ENCODE peak calls at places on chromosomes 1 and 21, in eight cellular contexts. One of them, this sample, is unnamed.

GRCh38 chr1:151309851-151310323 is 17.3 kb downstream of the PI4KB start:
- DNase-seq in type B pancreatic cell: no peak
- DNase-seq in uterus: no peak
- DNase-seq in AG09319: no peak
- DNase-seq in transverse colon: no peak
- DNase-seq in sigmoid colon: peak; percentile 75
- DNase-seq in GM06990: no peak
- DNase-seq in epithelial cell of esophagus: no peak
- DNase-seq in this sample: no peak

GRCh38 chr1:86773331-86774288 is 69.2 kb downstream of the SH3GLB1 start:
- DNase-seq in type B pancreatic cell: no peak
- DNase-seq in uterus: no peak
- DNase-seq in AG09319: no peak
- DNase-seq in transverse colon: no peak
- DNase-seq in sigmoid colon: no peak
- DNase-seq in GM06990: no peak
- DNase-seq in epithelial cell of esophagus: peak; percentile 69
- DNase-seq in this sample: no peak

GRCh38 chr21:32256873-32257620 is 21.8 kb downstream of the MIS18A start:
- DNase-seq in type B pancreatic cell: no peak
- DNase-seq in uterus: peak; percentile 84
- DNase-seq in AG09319: peak; percentile 67
- DNase-seq in transverse colon: peak; percentile 53
- DNase-seq in sigmoid colon: peak; percentile 89
- DNase-seq in GM06990: no peak
- DNase-seq in epithelial cell of esophagus: peak; percentile 55
- DNase-seq in this sample: no peak

GRCh38 chr1:163196449-163196787 is 6.3 kb downstream of the RGS5 start:
- DNase-seq in type B pancreatic cell: no peak
- DNase-seq in uterus: no peak
- DNase-seq in AG09319: no peak
- DNase-seq in transverse colon: no peak
- DNase-seq in sigmoid colon: no peak
- DNase-seq in GM06990: no peak
- DNase-seq in epithelial cell of esophagus: no peak
- DNase-seq in this sample: no peak

GRCh38 chr1:32341186-32341757 is 5.2 kb upstream of the MARCKSL1 start:
- DNase-seq in type B pancreatic cell: no peak
- DNase-seq in uterus: no peak
- DNase-seq in AG09319: no peak
- DNase-seq in transverse colon: no peak
- DNase-seq in sigmoid colon: no peak
- DNase-seq in GM06990: no peak
- DNase-seq in epithelial cell of esophagus: no peak
- DNase-seq in this sample: no peak

GRCh38 chr1:8216005-8216404 is 101.9 kb upstream of the SLC45A1 start:
- DNase-seq in type B pancreatic cell: no peak
- DNase-seq in uterus: no peak
- DNase-seq in AG09319: no peak
- DNase-seq in transverse colon: no peak
- DNase-seq in sigmoid colon: no peak
- DNase-seq in GM06990: no peak
- DNase-seq in epithelial cell of esophagus: no peak
- DNase-seq in this sample: no peak

GRCh38 chr1:18278953-18279712 is 171.5 kb downstream of the IGSF21 start:
- DNase-seq in type B pancreatic cell: no peak
- DNase-seq in uterus: no peak
- DNase-seq in AG09319: no peak
- DNase-seq in transverse colon: no peak
- DNase-seq in sigmoid colon: no peak
- DNase-seq in GM06990: no peak
- DNase-seq in epithelial cell of esophagus: no peak
- DNase-seq in this sample: no peak

GRCh38 chr1:206814716-206815341 is 42.5 kb upstream of the IL10 start:
- DNase-seq in type B pancreatic cell: no peak
- DNase-seq in uterus: no peak
- DNase-seq in AG09319: peak; percentile 69
- DNase-seq in transverse colon: no peak
- DNase-seq in sigmoid colon: no peak
- DNase-seq in GM06990: no peak
- DNase-seq in epithelial cell of esophagus: no peak
- DNase-seq in this sample: no peak

GRCh38 chr1:11326070-11326469 is 53.1 kb downstream of the UBIAD1 start:
- DNase-seq in type B pancreatic cell: no peak
- DNase-seq in uterus: no peak
- DNase-seq in AG09319: no peak
- DNase-seq in transverse colon: no peak
- DNase-seq in sigmoid colon: no peak
- DNase-seq in GM06990: no peak
- DNase-seq in epithelial cell of esophagus: no peak
- DNase-seq in this sample: no peak

GRCh38 chr1:11318982-11319381 is 46.0 kb downstream of the UBIAD1 start:
- DNase-seq in type B pancreatic cell: no peak
- DNase-seq in uterus: no peak
- DNase-seq in AG09319: no peak
- DNase-seq in transverse colon: no peak
- DNase-seq in sigmoid colon: no peak
- DNase-seq in GM06990: no peak
- DNase-seq in epithelial cell of esophagus: no peak
- DNase-seq in this sample: no peak

GRCh38 chr1:11324562-11324961 is 51.6 kb downstream of the UBIAD1 start:
- DNase-seq in type B pancreatic cell: no peak
- DNase-seq in uterus: no peak
- DNase-seq in AG09319: no peak
- DNase-seq in transverse colon: no peak
- DNase-seq in sigmoid colon: no peak
- DNase-seq in GM06990: no peak
- DNase-seq in epithelial cell of esophagus: no peak
- DNase-seq in this sample: no peak

GRCh38 chr1:11320153-11320936 is 47.3 kb downstream of the UBIAD1 start:
- DNase-seq in type B pancreatic cell: no peak
- DNase-seq in uterus: no peak
- DNase-seq in AG09319: no peak
- DNase-seq in transverse colon: no peak
- DNase-seq in sigmoid colon: no peak
- DNase-seq in GM06990: peak; percentile 23
- DNase-seq in epithelial cell of esophagus: no peak
- DNase-seq in this sample: peak; percentile 78

DNA sequence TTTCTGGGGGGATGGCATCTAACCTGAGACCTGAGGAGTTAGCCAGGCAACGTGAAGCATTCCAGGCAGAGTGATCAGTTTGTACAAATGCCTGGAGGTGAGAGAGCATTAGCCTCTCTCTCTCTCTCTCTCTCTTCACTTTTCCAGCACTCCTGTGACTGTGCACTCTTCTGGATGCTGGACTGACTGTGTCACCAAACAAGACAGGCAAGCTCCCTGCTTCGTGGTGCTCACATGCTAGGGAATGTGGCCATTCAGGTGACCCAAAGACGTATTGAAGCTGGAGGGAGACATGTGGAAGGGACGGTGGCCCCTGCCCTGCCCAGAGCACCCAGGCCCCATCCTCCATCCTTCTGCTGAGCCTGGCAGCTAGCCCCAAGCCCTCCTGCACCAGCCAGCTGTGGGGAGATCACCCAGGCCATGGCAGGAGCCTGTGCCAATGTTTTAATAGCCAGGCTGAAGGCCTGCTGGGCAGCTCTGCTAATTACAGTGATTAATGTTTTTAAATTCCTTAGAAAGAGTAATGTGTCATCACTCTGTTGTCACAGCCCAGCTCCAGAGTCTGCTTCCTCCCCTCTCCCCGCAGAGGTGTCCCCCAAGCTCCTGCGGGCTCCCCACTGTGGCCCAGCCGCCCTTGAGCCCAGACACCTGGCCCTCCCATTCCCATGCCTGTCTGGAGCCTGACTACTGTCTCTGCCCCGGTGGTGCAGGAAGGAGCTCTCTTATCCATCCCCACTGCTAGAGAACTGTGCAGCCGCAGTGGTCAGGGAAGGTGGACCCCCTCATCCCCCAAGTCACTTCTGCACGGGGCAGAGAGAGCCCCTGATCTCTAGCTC is 48.9 kb downstream of the UBIAD1 start:
- DNase-seq in type B pancreatic cell: no peak
- DNase-seq in uterus: no peak
- DNase-seq in AG09319: no peak
- DNase-seq in transverse colon: no peak
- DNase-seq in sigmoid colon: no peak
- DNase-seq in GM06990: no peak
- DNase-seq in epithelial cell of esophagus: peak; percentile 80
- DNase-seq in this sample: no peak
- TF ChIP-seq CTCF in type B pancreatic cell: no peak
- TF ChIP-seq CTCF in uterus: no peak
- TF ChIP-seq CTCF in AG09319: no peak
- TF ChIP-seq CTCF in transverse colon: no peak
- TF ChIP-seq CTCF in sigmoid colon: no peak
- TF ChIP-seq CTCF in GM06990: no peak
- TF ChIP-seq CTCF in epithelial cell of esophagus: no peak
- TF ChIP-seq CTCF in this sample: no peak

GRCh38 chr1:201461783-201462441 is 7.1 kb downstream of the PHLDA3 start:
- DNase-seq in type B pancreatic cell: no peak
- DNase-seq in uterus: peak; percentile 93
- DNase-seq in AG09319: peak; percentile 93
- DNase-seq in transverse colon: peak; percentile 69
- DNase-seq in sigmoid colon: peak; percentile 96
- DNase-seq in GM06990: no peak
- DNase-seq in epithelial cell of esophagus: peak; percentile 100
- DNase-seq in this sample: no peak

GRCh38 chr1:201460783-201461182 is 8.2 kb downstream of the PHLDA3 start:
- DNase-seq in type B pancreatic cell: no peak
- DNase-seq in uterus: no peak
- DNase-seq in AG09319: no peak
- DNase-seq in transverse colon: no peak
- DNase-seq in sigmoid colon: no peak
- DNase-seq in GM06990: no peak
- DNase-seq in epithelial cell of esophagus: no peak
- DNase-seq in this sample: no peak

GRCh38 chr1:201465698-201466290 is 3.2 kb downstream of the PHLDA3 start:
- DNase-seq in type B pancreatic cell: no peak
- DNase-seq in uterus: no peak
- DNase-seq in AG09319: no peak
- DNase-seq in transverse colon: no peak
- DNase-seq in sigmoid colon: no peak
- DNase-seq in GM06990: no peak
- DNase-seq in epithelial cell of esophagus: no peak
- DNase-seq in this sample: no peak

GRCh38 chr1:201461193-201461657 is 7.8 kb downstream of the PHLDA3 start:
- DNase-seq in type B pancreatic cell: no peak
- DNase-seq in uterus: peak; percentile 79
- DNase-seq in AG09319: peak; percentile 82
- DNase-seq in transverse colon: peak; percentile 47
- DNase-seq in sigmoid colon: peak; percentile 91
- DNase-seq in GM06990: no peak
- DNase-seq in epithelial cell of esophagus: peak; percentile 99
- DNase-seq in this sample: no peak

GRCh38 chr1:201463071-201463552 is 5.9 kb downstream of the PHLDA3 start:
- DNase-seq in type B pancreatic cell: no peak
- DNase-seq in uterus: no peak
- DNase-seq in AG09319: no peak
- DNase-seq in transverse colon: no peak
- DNase-seq in sigmoid colon: no peak
- DNase-seq in GM06990: no peak
- DNase-seq in epithelial cell of esophagus: peak; percentile 67
- DNase-seq in this sample: no peak
- TF ChIP-seq CTCF in type B pancreatic cell: peak; percentile 45
- TF ChIP-seq CTCF in uterus: no peak
- TF ChIP-seq CTCF in AG09319: peak; percentile 24
- TF ChIP-seq CTCF in transverse colon: no peak
- TF ChIP-seq CTCF in sigmoid colon: peak; percentile 38
- TF ChIP-seq CTCF in GM06990: peak; percentile 26
- TF ChIP-seq CTCF in epithelial cell of esophagus: peak; percentile 38
- TF ChIP-seq CTCF in this sample: no peak

GRCh38 chr1:54357967-54358366 is 48.2 kb downstream of the SSBP3 start:
- DNase-seq in type B pancreatic cell: no peak
- DNase-seq in uterus: no peak
- DNase-seq in AG09319: no peak
- DNase-seq in transverse colon: no peak
- DNase-seq in sigmoid colon: no peak
- DNase-seq in GM06990: no peak
- DNase-seq in epithelial cell of esophagus: no peak
- DNase-seq in this sample: no peak

GRCh38 chr1:54358503-54359168 is 47.6 kb downstream of the SSBP3 start:
- DNase-seq in type B pancreatic cell: no peak
- DNase-seq in uterus: no peak
- DNase-seq in AG09319: no peak
- DNase-seq in transverse colon: no peak
- DNase-seq in sigmoid colon: no peak
- DNase-seq in GM06990: no peak
- DNase-seq in epithelial cell of esophagus: no peak
- DNase-seq in this sample: no peak

GRCh38 chr1:54359393-54360162 is 46.6 kb downstream of the SSBP3 start:
- DNase-seq in type B pancreatic cell: no peak
- DNase-seq in uterus: no peak
- DNase-seq in AG09319: no peak
- DNase-seq in transverse colon: no peak
- DNase-seq in sigmoid colon: no peak
- DNase-seq in GM06990: no peak
- DNase-seq in epithelial cell of esophagus: no peak
- DNase-seq in this sample: no peak

GRCh38 chr1:54361342-54361741 is 44.9 kb downstream of the SSBP3 start:
- DNase-seq in type B pancreatic cell: no peak
- DNase-seq in uterus: peak; percentile 48
- DNase-seq in AG09319: no peak
- DNase-seq in transverse colon: no peak
- DNase-seq in sigmoid colon: no peak
- DNase-seq in GM06990: no peak
- DNase-seq in epithelial cell of esophagus: no peak
- DNase-seq in this sample: no peak

DNA sequence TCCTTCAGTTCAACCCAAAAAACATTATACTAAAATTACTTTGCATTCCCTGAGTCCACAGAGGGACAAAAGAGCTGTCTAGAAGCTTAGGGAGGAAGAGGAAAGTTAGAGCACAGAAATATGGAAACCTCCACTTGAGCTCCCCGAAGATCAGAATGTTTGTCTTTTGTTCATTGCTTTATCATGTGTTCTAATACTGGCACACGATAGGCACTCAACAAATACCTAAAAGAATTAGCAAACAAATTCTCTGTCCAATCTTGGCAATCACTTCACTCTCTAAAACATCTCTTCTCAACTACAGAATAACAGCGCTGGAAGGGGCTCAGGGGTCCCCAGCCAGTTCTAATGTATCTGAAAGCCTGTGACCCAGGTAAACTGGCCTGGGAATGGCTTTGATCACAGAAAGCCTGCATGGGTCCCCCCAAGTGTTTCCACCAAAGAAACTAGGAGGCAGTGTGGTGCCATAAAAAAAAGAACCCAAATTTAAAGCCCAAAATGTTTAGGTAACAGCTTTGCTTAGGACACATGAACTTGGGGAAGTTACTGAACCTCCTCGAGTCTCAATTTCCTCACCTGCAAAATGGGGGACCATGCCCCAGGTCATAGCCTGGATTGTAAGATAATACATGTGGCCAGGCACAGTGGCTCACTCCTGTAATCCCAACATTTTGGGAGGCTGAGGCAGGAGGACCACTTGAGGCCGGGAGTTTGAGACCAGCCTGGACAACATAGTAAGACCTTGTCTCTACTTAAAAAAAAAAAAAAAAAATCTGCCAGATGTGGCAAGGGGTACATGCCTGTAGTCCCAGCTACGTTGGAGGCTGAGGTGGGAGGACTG is 45.8 kb downstream of the SSBP3 start:
- DNase-seq in type B pancreatic cell: no peak
- DNase-seq in uterus: no peak
- DNase-seq in AG09319: no peak
- DNase-seq in transverse colon: no peak
- DNase-seq in sigmoid colon: no peak
- DNase-seq in GM06990: no peak
- DNase-seq in epithelial cell of esophagus: no peak
- DNase-seq in this sample: peak; percentile 29
- TF ChIP-seq CTCF in type B pancreatic cell: no peak
- TF ChIP-seq CTCF in uterus: no peak
- TF ChIP-seq CTCF in AG09319: no peak
- TF ChIP-seq CTCF in transverse colon: no peak
- TF ChIP-seq CTCF in sigmoid colon: no peak
- TF ChIP-seq CTCF in GM06990: peak; percentile 39
- TF ChIP-seq CTCF in epithelial cell of esophagus: no peak
- TF ChIP-seq CTCF in this sample: no peak

DNA sequence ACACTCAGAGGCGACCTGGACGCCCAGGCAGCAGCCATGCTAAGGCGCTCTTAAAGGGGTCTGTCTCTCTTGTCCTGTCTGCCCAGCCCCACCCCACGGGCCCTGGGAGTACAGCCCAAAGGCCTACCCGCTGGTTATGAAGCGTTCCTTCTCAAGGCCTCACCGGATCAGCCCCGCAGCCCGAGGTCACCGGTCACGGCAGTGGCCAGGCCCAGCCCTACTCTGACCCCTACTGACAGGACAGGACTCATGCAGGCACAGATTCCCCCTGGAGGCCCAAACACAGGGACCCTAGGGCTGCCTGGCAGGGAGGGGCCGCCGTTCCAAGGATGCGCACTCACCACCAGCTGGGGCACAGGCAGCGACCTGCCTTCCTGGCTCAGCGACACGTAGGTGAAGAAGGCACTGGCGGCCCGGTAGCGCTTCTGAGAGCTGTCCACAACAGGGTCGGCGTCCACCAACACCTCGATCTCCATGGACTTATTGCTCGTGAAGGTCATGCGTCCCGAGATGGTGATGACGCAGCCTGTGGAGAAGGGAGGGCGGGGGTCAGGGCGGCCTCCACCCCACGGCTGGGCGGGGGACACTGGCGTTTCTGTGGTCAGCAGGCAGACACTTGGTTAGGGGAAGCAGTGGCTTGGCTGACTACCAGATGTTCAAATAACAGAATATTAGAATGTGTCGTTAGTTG is 20.0 kb upstream of the GPR153 start:
- DNase-seq in type B pancreatic cell: no peak
- DNase-seq in uterus: no peak
- DNase-seq in AG09319: no peak
- DNase-seq in transverse colon: no peak
- DNase-seq in sigmoid colon: no peak
- DNase-seq in GM06990: no peak
- DNase-seq in epithelial cell of esophagus: no peak
- DNase-seq in this sample: no peak
- TF ChIP-seq CTCF in type B pancreatic cell: peak; percentile 72
- TF ChIP-seq CTCF in uterus: peak; percentile 37
- TF ChIP-seq CTCF in AG09319: peak; percentile 33
- TF ChIP-seq CTCF in transverse colon: peak; percentile 38
- TF ChIP-seq CTCF in sigmoid colon: no peak
- TF ChIP-seq CTCF in GM06990: no peak
- TF ChIP-seq CTCF in epithelial cell of esophagus: no peak
- TF ChIP-seq CTCF in this sample: no peak